ENCODE peak calls at places on chromosomes 6 and 20, in eight cellular contexts. One of them, this sample, is unnamed.

GRCh38 chr6:30922447-30922852 is 8.4 kb downstream of the VARS2 start:
- DNase-seq in fibroblast of lung: no peak
- DNase-seq in trophoblast cell: no peak
- DNase-seq in keratinocyte: peak; percentile 81
- DNase-seq in mammary epithelial cell: peak; percentile 69
- DNase-seq in IMR-90: no peak
- DNase-seq in MM.1S: no peak
- DNase-seq in PC-3: peak; percentile 77
- DNase-seq in this sample: no peak

GRCh38 chr6:54629132-54629531 is 217.4 kb upstream of the FAM83B start:
- DNase-seq in fibroblast of lung: peak; percentile 49
- DNase-seq in trophoblast cell: no peak
- DNase-seq in keratinocyte: no peak
- DNase-seq in mammary epithelial cell: no peak
- DNase-seq in IMR-90: peak; percentile 77
- DNase-seq in MM.1S: no peak
- DNase-seq in PC-3: no peak
- DNase-seq in this sample: peak; percentile 2

GRCh38 chr6:120103616-120104015 is 754.1 kb upstream of the MAN1A1 start:
- DNase-seq in fibroblast of lung: peak; percentile 31
- DNase-seq in trophoblast cell: no peak
- DNase-seq in keratinocyte: no peak
- DNase-seq in mammary epithelial cell: no peak
- DNase-seq in IMR-90: no peak
- DNase-seq in MM.1S: no peak
- DNase-seq in PC-3: no peak
- DNase-seq in this sample: no peak

GRCh38 chr6:12336121-12336971 is 46.2 kb downstream of the EDN1 start:
- DNase-seq in fibroblast of lung: no peak
- DNase-seq in trophoblast cell: no peak
- DNase-seq in keratinocyte: no peak
- DNase-seq in mammary epithelial cell: no peak
- DNase-seq in IMR-90: no peak
- DNase-seq in MM.1S: no peak
- DNase-seq in PC-3: no peak
- DNase-seq in this sample: no peak

GRCh38 chr6:161370882-161371281 is 97.0 kb upstream of the AGPAT4 start:
- DNase-seq in fibroblast of lung: peak; percentile 79
- DNase-seq in trophoblast cell: peak; percentile 80
- DNase-seq in keratinocyte: no peak
- DNase-seq in mammary epithelial cell: peak; percentile 66
- DNase-seq in IMR-90: peak; percentile 71
- DNase-seq in MM.1S: peak; percentile 61
- DNase-seq in PC-3: peak; percentile 75
- DNase-seq in this sample: peak; percentile 88

GRCh38 chr6:170265655-170266054 is 25.2 kb downstream of the DLL1 start:
- DNase-seq in fibroblast of lung: peak; percentile 42
- DNase-seq in trophoblast cell: no peak
- DNase-seq in keratinocyte: no peak
- DNase-seq in mammary epithelial cell: no peak
- DNase-seq in IMR-90: no peak
- DNase-seq in MM.1S: no peak
- DNase-seq in PC-3: peak; percentile 7
- DNase-seq in this sample: no peak

GRCh38 chr6:35429463-35429862 is 22.7 kb upstream of the FANCE start:
- DNase-seq in fibroblast of lung: no peak
- DNase-seq in trophoblast cell: no peak
- DNase-seq in keratinocyte: no peak
- DNase-seq in mammary epithelial cell: no peak
- DNase-seq in IMR-90: no peak
- DNase-seq in MM.1S: no peak
- DNase-seq in PC-3: no peak
- DNase-seq in this sample: no peak

GRCh38 chr6:63757826-63758225 is 122.2 kb downstream of the PHF3 start:
- DNase-seq in fibroblast of lung: no peak
- DNase-seq in trophoblast cell: no peak
- DNase-seq in keratinocyte: no peak
- DNase-seq in mammary epithelial cell: no peak
- DNase-seq in IMR-90: no peak
- DNase-seq in MM.1S: no peak
- DNase-seq in PC-3: no peak
- DNase-seq in this sample: no peak

GRCh38 chr6:30626484-30627366 is at the start of gene ATAT1:
- DNase-seq in fibroblast of lung: peak; percentile 67
- DNase-seq in trophoblast cell: peak; percentile 72
- DNase-seq in keratinocyte: no peak
- DNase-seq in mammary epithelial cell: peak; percentile 68
- DNase-seq in IMR-90: peak; percentile 68
- DNase-seq in MM.1S: peak; percentile 81
- DNase-seq in PC-3: peak; percentile 60
- DNase-seq in this sample: peak; percentile 90

GRCh38 chr6:139370047-139370706 is 4.3 kb downstream of the CITED2 start:
- DNase-seq in fibroblast of lung: peak; percentile 93
- DNase-seq in trophoblast cell: peak; percentile 34
- DNase-seq in keratinocyte: no peak
- DNase-seq in mammary epithelial cell: peak; percentile 25
- DNase-seq in IMR-90: peak; percentile 72
- DNase-seq in MM.1S: peak; percentile 59
- DNase-seq in PC-3: peak; percentile 12
- DNase-seq in this sample: peak; percentile 81

GRCh38 chr6:87714093-87714809 is 12.2 kb upstream of the AKIRIN2 start:
- DNase-seq in fibroblast of lung: peak; percentile 88
- DNase-seq in trophoblast cell: no peak
- DNase-seq in keratinocyte: no peak
- DNase-seq in mammary epithelial cell: peak; percentile 97
- DNase-seq in IMR-90: peak; percentile 88
- DNase-seq in MM.1S: no peak
- DNase-seq in PC-3: peak; percentile 67
- DNase-seq in this sample: peak; percentile 84

GRCh38 chr6:11343963-11344714 is 111.7 kb upstream of the NEDD9 start:
- DNase-seq in fibroblast of lung: no peak
- DNase-seq in trophoblast cell: peak; percentile 94
- DNase-seq in keratinocyte: peak; percentile 97
- DNase-seq in mammary epithelial cell: peak; percentile 98
- DNase-seq in IMR-90: no peak
- DNase-seq in MM.1S: no peak
- DNase-seq in PC-3: peak; percentile 94
- DNase-seq in this sample: no peak

GRCh38 chr6:148885154-148885870 is 138.5 kb downstream of the UST start:
- DNase-seq in fibroblast of lung: peak; percentile 92
- DNase-seq in trophoblast cell: no peak
- DNase-seq in keratinocyte: no peak
- DNase-seq in mammary epithelial cell: peak; percentile 60
- DNase-seq in IMR-90: peak; percentile 91
- DNase-seq in MM.1S: no peak
- DNase-seq in PC-3: peak; percentile 43
- DNase-seq in this sample: peak; percentile 79

GRCh38 chr6:15837205-15837604 is 174.4 kb upstream of the DTNBP1 start:
- DNase-seq in fibroblast of lung: no peak
- DNase-seq in trophoblast cell: no peak
- DNase-seq in keratinocyte: no peak
- DNase-seq in mammary epithelial cell: no peak
- DNase-seq in IMR-90: no peak
- DNase-seq in MM.1S: no peak
- DNase-seq in PC-3: no peak
- DNase-seq in this sample: no peak

GRCh38 chr6:169229611-169230321 is 23.9 kb downstream of the THBS2 start:
- DNase-seq in fibroblast of lung: no peak
- DNase-seq in trophoblast cell: no peak
- DNase-seq in keratinocyte: no peak
- DNase-seq in mammary epithelial cell: peak; percentile 62
- DNase-seq in IMR-90: no peak
- DNase-seq in MM.1S: no peak
- DNase-seq in PC-3: no peak
- DNase-seq in this sample: peak; percentile 37

GRCh38 chr6:36028088-36028886 is 679 bp downstream of the MAPK14 start:
- DNase-seq in fibroblast of lung: peak; percentile 10
- DNase-seq in trophoblast cell: peak; percentile 34
- DNase-seq in keratinocyte: no peak
- DNase-seq in mammary epithelial cell: peak; percentile 27
- DNase-seq in IMR-90: peak; percentile 12
- DNase-seq in MM.1S: peak; percentile 29
- DNase-seq in PC-3: peak; percentile 26
- DNase-seq in this sample: peak; percentile 60

GRCh38 chr6:45678063-45678620 is 300.4 kb upstream of the SUPT3H start:
- DNase-seq in fibroblast of lung: peak; percentile 10
- DNase-seq in trophoblast cell: no peak
- DNase-seq in keratinocyte: no peak
- DNase-seq in mammary epithelial cell: no peak
- DNase-seq in IMR-90: no peak
- DNase-seq in MM.1S: no peak
- DNase-seq in PC-3: no peak
- DNase-seq in this sample: no peak

GRCh38 chr6:44105146-44105545 is 22.1 kb downstream of the MRPL14 start:
- DNase-seq in fibroblast of lung: no peak
- DNase-seq in trophoblast cell: no peak
- DNase-seq in keratinocyte: no peak
- DNase-seq in mammary epithelial cell: no peak
- DNase-seq in IMR-90: no peak
- DNase-seq in MM.1S: no peak
- DNase-seq in PC-3: no peak
- DNase-seq in this sample: no peak
- H3K4me3 ChIP-seq in fibroblast of lung: no peak overlapping the region
- H3K4me3 ChIP-seq in trophoblast cell: no peak overlapping the region
- H3K4me3 ChIP-seq in keratinocyte: no peak overlapping the region
- H3K4me3 ChIP-seq in mammary epithelial cell: no peak overlapping the region
- H3K4me3 ChIP-seq in IMR-90: no peak overlapping the region
- H3K4me3 ChIP-seq in MM.1S: no peak overlapping the region
- H3K4me3 ChIP-seq in PC-3: no peak overlapping the region
- H3K4me3 ChIP-seq in this sample: no peak overlapping the region

GRCh38 chr20:48595495-48596475 is 232.0 kb downstream of the PREX1 start:
- DNase-seq in fibroblast of lung: no peak
- DNase-seq in trophoblast cell: no peak
- DNase-seq in keratinocyte: no peak
- DNase-seq in mammary epithelial cell: no peak
- DNase-seq in IMR-90: no peak
- DNase-seq in MM.1S: no peak
- DNase-seq in PC-3: no peak
- DNase-seq in this sample: no peak

GRCh38 chr20:48599106-48599747 is 228.6 kb downstream of the PREX1 start:
- DNase-seq in fibroblast of lung: no peak
- DNase-seq in trophoblast cell: no peak
- DNase-seq in keratinocyte: no peak
- DNase-seq in mammary epithelial cell: no peak
- DNase-seq in IMR-90: no peak
- DNase-seq in MM.1S: no peak
- DNase-seq in PC-3: no peak
- DNase-seq in this sample: no peak

GRCh38 chr20:48599748-48600469 is 227.9 kb downstream of the PREX1 start:
- DNase-seq in fibroblast of lung: no peak
- DNase-seq in trophoblast cell: no peak
- DNase-seq in keratinocyte: no peak
- DNase-seq in mammary epithelial cell: no peak
- DNase-seq in IMR-90: no peak
- DNase-seq in MM.1S: no peak
- DNase-seq in PC-3: no peak
- DNase-seq in this sample: no peak

GRCh38 chr20:48596499-48596898 is 231.3 kb downstream of the PREX1 start:
- DNase-seq in fibroblast of lung: no peak
- DNase-seq in trophoblast cell: no peak
- DNase-seq in keratinocyte: no peak
- DNase-seq in mammary epithelial cell: no peak
- DNase-seq in IMR-90: no peak
- DNase-seq in MM.1S: no peak
- DNase-seq in PC-3: no peak
- DNase-seq in this sample: no peak

GRCh38 chr20:48597521-48598302 is 230.1 kb downstream of the PREX1 start:
- DNase-seq in fibroblast of lung: no peak
- DNase-seq in trophoblast cell: peak; percentile 79
- DNase-seq in keratinocyte: no peak
- DNase-seq in mammary epithelial cell: no peak
- DNase-seq in IMR-90: no peak
- DNase-seq in MM.1S: no peak
- DNase-seq in PC-3: no peak
- DNase-seq in this sample: peak; percentile 8
- H2AFZ ChIP-seq in fibroblast of lung: no peak overlapping the region
- H2AFZ ChIP-seq in trophoblast cell: no peak overlapping the region
- H2AFZ ChIP-seq in keratinocyte: no peak overlapping the region
- H2AFZ ChIP-seq in mammary epithelial cell: no peak overlapping the region
- H2AFZ ChIP-seq in IMR-90: no peak overlapping the region
- H2AFZ ChIP-seq in MM.1S: no peak overlapping the region
- H2AFZ ChIP-seq in PC-3: no peak overlapping the region
- H2AFZ ChIP-seq in this sample: no peak overlapping the region

DNA sequence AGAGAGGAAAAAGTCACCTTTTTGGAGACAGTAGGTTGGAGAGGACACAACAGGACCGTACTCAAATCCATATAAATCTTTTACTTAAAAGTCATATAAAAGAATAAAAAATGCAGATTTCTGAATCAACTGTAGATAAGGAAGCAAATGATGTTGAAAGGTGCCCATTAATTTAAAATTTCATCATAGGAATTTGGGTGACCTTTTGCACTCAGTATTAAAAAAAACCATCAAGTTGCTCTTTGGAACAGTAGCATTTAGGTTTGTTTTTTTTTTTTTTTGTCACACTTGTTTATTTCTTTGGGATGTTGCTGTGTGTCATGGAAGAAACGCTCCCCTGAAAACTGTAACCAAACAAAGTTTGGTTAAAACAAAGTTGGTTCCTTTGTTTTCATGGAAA is 20.9 kb upstream of the LRRN4 start:
- DNase-seq in fibroblast of lung: no peak
- DNase-seq in trophoblast cell: no peak
- DNase-seq in keratinocyte: no peak
- DNase-seq in mammary epithelial cell: no peak
- DNase-seq in IMR-90: no peak
- DNase-seq in MM.1S: no peak
- DNase-seq in PC-3: no peak
- DNase-seq in this sample: no peak
- H3K27ac ChIP-seq in fibroblast of lung: no peak overlapping the region
- H3K27ac ChIP-seq in trophoblast cell: no peak overlapping the region
- H3K27ac ChIP-seq in keratinocyte: no peak overlapping the region
- H3K27ac ChIP-seq in mammary epithelial cell: no peak overlapping the region
- H3K27ac ChIP-seq in IMR-90: no peak overlapping the region
- H3K27ac ChIP-seq in MM.1S: no peak overlapping the region
- H3K27ac ChIP-seq in PC-3: no peak overlapping the region
- H3K27ac ChIP-seq in this sample: no peak overlapping the region

GRCh38 chr6:37704923-37705238 is 7.2 kb upstream of the MDGA1 start:
- DNase-seq in fibroblast of lung: no peak
- DNase-seq in trophoblast cell: no peak
- DNase-seq in keratinocyte: no peak
- DNase-seq in mammary epithelial cell: no peak
- DNase-seq in IMR-90: no peak
- DNase-seq in MM.1S: no peak
- DNase-seq in PC-3: no peak
- DNase-seq in this sample: no peak

GRCh38 chr6:37706749-37707148 is 9.1 kb upstream of the MDGA1 start:
- DNase-seq in fibroblast of lung: no peak
- DNase-seq in trophoblast cell: no peak
- DNase-seq in keratinocyte: no peak
- DNase-seq in mammary epithelial cell: no peak
- DNase-seq in IMR-90: no peak
- DNase-seq in MM.1S: no peak
- DNase-seq in PC-3: no peak
- DNase-seq in this sample: no peak

GRCh38 chr6:37702314-37702713 is 4.6 kb upstream of the MDGA1 start:
- DNase-seq in fibroblast of lung: no peak
- DNase-seq in trophoblast cell: no peak
- DNase-seq in keratinocyte: no peak
- DNase-seq in mammary epithelial cell: no peak
- DNase-seq in IMR-90: no peak
- DNase-seq in MM.1S: no peak
- DNase-seq in PC-3: no peak
- DNase-seq in this sample: no peak

GRCh38 chr6:37704066-37704465 is 6.4 kb upstream of the MDGA1 start:
- DNase-seq in fibroblast of lung: no peak
- DNase-seq in trophoblast cell: no peak
- DNase-seq in keratinocyte: no peak
- DNase-seq in mammary epithelial cell: no peak
- DNase-seq in IMR-90: no peak
- DNase-seq in MM.1S: no peak
- DNase-seq in PC-3: no peak
- DNase-seq in this sample: no peak

GRCh38 chr6:37705239-37706051 is 7.8 kb upstream of the MDGA1 start:
- DNase-seq in fibroblast of lung: peak; percentile 88
- DNase-seq in trophoblast cell: peak; percentile 34
- DNase-seq in keratinocyte: no peak
- DNase-seq in mammary epithelial cell: peak; percentile 17
- DNase-seq in IMR-90: peak; percentile 73
- DNase-seq in MM.1S: peak; percentile 45
- DNase-seq in PC-3: peak; percentile 53
- DNase-seq in this sample: peak; percentile 94
- H3K4me3 ChIP-seq in fibroblast of lung: no peak overlapping the region
- H3K4me3 ChIP-seq in trophoblast cell: peak overlapping the region; percentile 64
- H3K4me3 ChIP-seq in keratinocyte: no peak overlapping the region
- H3K4me3 ChIP-seq in mammary epithelial cell: peak overlapping the region; percentile 33
- H3K4me3 ChIP-seq in IMR-90: peak overlapping the region; percentile 20
- H3K4me3 ChIP-seq in MM.1S: peak overlapping the region; percentile 49
- H3K4me3 ChIP-seq in PC-3: peak overlapping the region; percentile 55
- H3K4me3 ChIP-seq in this sample: peak overlapping the region; percentile 72

This sample was measured in GM23248.